ENCODE peak calls at places on chromosomes 6 and 20, in five cellular contexts. N, C, Y, G and U are unnamed samples.

GRCh38 chr6:15748341-15748740 is 85.5 kb upstream of the DTNBP1 start:
- DNase-seq in N (no peak), C (no peak), Y (no peak), G (no peak), U (no peak)

GRCh38 chr6:56579155-56579851 is 63.4 kb downstream of the DST start:
- DNase-seq in N (no peak), C (no peak), Y (no peak), G (no peak), U (no peak)

GRCh38 chr6:64712606-64713005 is 994.4 kb downstream of the EYS start:
- DNase-seq in N (no peak), C (no peak), Y (no peak), G (no peak), U (no peak)

GRCh38 chr20:7010584-7010983 is 243.1 kb downstream of the BMP2 start:
- DNase-seq in N (no peak), C (no peak), Y (no peak), G (no peak), U (no peak)

GRCh38 chr6:157025459-157025858 is 248.3 kb downstream of the ARID1B start:
- DNase-seq in N (no peak), C (no peak), Y (no peak), G (no peak), U (no peak)

GRCh38 chr6:77456531-77457248 is 6.6 kb downstream of the HTR1B start:
- DNase-seq in N (no peak), C (no peak), Y (no peak), G (no peak), U (no peak)

GRCh38 chr6:40509716-40510260 is 77.4 kb downstream of the LRFN2 start:
- DNase-seq in N (no peak), C (no peak), Y (no peak), G (no peak), U (no peak)

GRCh38 chr6:80269331-80269730 is 162.9 kb downstream of the BCKDHB start:
- DNase-seq in N (no peak), C (no peak), Y (no peak), G (no peak), U (no peak)

GRCh38 chr6:829646-830045 is 136.7 kb upstream of the EXOC2 start:
- DNase-seq in N (no peak), C (no peak), Y (no peak), G (no peak), U (no peak)

GRCh38 chr6:166474721-166475565 is 92.2 kb upstream of the MPC1 start:
- DNase-seq in N (no peak), C (no peak), Y (no peak), G (no peak), U (no peak)

GRCh38 chr6:111894272-111894671 is 21.0 kb upstream of the FYN start:
- DNase-seq in N (no peak), C (no peak), Y (no peak), G (no peak), U (no peak)

GRCh38 chr20:1061484-1062221 is 56.7 kb upstream of the PSMF1 start:
- DNase-seq in N (no peak), C (no peak), Y (no peak), G (no peak), U (no peak)

GRCh38 chr6:166715065-166715464 is 88.0 kb upstream of the RPS6KA2 start:
- DNase-seq in N (no peak), C (no peak), Y (no peak), G (no peak), U (no peak)

GRCh38 chr20:49133571-49133970 is 54.6 kb downstream of the STAU1 start:
- DNase-seq in N (no peak), C (no peak), Y (no peak), G (no peak), U (no peak)

GRCh38 chr6:138971601-138972000 is 16.5 kb downstream of the REPS1 start:
- DNase-seq in N (no peak), C (no peak), Y (no peak), G (no peak), U (no peak)

GRCh38 chr6:56953597-56954388 is 1.1 kb upstream of the BEND6 start:
- DNase-seq in N (no peak), C (no peak), Y (no peak), G (no peak), U (no peak)

GRCh38 chr6:112781236-112781635 is 434.1 kb downstream of the RFPL4B start:
- DNase-seq in N (no peak), C (no peak), Y (no peak), G (no peak), U (no peak)

GRCh38 chr6:55594442-55594841 is 15.4 kb upstream of the HMGCLL1 start:
- DNase-seq in N (no peak), C (no peak), Y (no peak), G (no peak), U (no peak)

GRCh38 chr20:36658300-36658699 is 12.3 kb upstream of the SLA2 start:
- DNase-seq in N (no peak), C (no peak), Y (no peak), G (no peak), U (no peak)

GRCh38 chr6:130033999-130034814 is 15.8 kb downstream of the L3MBTL3 start:
- DNase-seq in N (no peak), C (no peak), Y (peak; percentile 76), G (no peak), U (peak; percentile 41)

GRCh38 chr6:14848019-14848418 is 397.9 kb upstream of the JARID2 start:
- DNase-seq in N (no peak), C (no peak), Y (no peak), G (no peak), U (no peak)

GRCh38 chr6:34140075-34140474 is 5.8 kb downstream of the GRM4 start:
- DNase-seq in N (no peak), C (no peak), Y (no peak), G (no peak), U (no peak)

GRCh38 chr6:45428734-45429133 is 51.0 kb upstream of the SUPT3H start:
- DNase-seq in N (no peak), C (no peak), Y (no peak), G (no peak), U (no peak)
- H3K36me3 ChIP-seq in N (no peaks in the 10 kb centered on the region), C (no peaks in the 10 kb centered on the region), Y (no peaks in the 10 kb centered on the region), G (no peaks in the 10 kb centered on the region), U (no peaks in the 10 kb centered on the region)

GRCh38 chr6:32222333-32223230 is 1.3 kb downstream of the NOTCH4 start:
- DNase-seq in N (no peak), C (no peak), Y (no peak), G (no peak), U (no peak)

GRCh38 chr6:32224696-32225095 is 829 bp upstream of the NOTCH4 start:
- DNase-seq in N (no peak), C (no peak), Y (no peak), G (no peak), U (no peak)

GRCh38 chr6:32220021-32220420 is 3.8 kb downstream of the NOTCH4 start:
- DNase-seq in N (no peak), C (peak; percentile 55), Y (no peak), G (no peak), U (no peak)

GRCh38 chr6:32226434-32226833 is 2.6 kb upstream of the NOTCH4 start:
- DNase-seq in N (no peak), C (no peak), Y (no peak), G (no peak), U (no peak)

GRCh38 chr6:32223258-32224235 is at the start of gene NOTCH4:
- DNase-seq in N (no peak), C (no peak), Y (no peak), G (no peak), U (no peak)
- H3K4me1 ChIP-seq in N (no peaks in the 10 kb centered on the region), C (no peaks in the 10 kb centered on the region), Y (no peaks in the 10 kb centered on the region), G (peaks cover 9% of the 10 kb centered on the region), U (no peaks in the 10 kb centered on the region)

DNA sequence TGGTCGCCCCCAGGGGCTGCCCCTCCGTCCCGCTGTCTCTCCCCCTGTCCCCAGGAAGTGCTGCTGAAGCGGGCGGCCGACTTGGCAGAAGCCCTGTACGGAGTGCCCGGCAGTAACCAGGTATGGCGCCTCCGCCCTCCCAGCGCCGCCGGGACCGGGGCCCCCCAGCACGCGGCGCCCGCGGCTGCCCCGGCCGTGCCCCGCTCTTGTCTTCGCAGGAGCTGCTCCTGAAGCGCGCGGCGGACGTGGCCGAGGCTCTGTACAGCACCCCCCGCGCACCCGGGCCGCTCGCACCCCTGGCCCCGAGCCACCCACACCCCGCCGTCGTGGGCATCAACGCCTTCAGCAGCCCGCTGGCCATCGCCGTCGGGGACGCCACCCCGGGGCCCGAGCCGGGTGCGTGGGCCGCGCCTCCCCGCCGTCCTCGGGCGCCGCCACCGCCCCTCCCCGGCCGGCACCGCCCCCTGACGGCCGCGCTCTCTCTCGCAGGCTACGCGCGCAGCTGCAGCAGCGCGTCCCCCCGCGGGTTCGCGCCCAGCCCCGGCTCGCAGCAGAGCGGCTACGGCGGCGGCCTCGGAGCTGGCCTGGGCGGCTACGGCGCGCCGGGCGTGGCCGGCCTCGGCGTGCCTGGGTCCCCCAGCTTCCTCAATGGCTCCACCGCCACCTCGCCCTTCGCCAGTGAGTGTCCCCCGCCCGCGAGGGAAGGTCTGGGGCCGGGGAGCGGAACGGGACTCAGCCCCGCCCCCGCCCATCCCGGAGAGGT is 48.4 kb downstream of the CPXM1 start:
- DNase-seq in N (peak; percentile 83), C (peak; percentile 71), Y (no peak), G (peak; percentile 70), U (no peak)
- TF ChIP-seq CTCF in N (no peak), C (no peak), Y (peak; percentile 35), G (no peak), U (peak; percentile 50)

GRCh38 chr6:17665132-17665531 is 41.6 kb downstream of the NUP153 start:
- DNase-seq in N (no peak), C (no peak), Y (no peak), G (no peak), U (no peak)

GRCh38 chr6:17666646-17667045 is 40.1 kb downstream of the NUP153 start:
- DNase-seq in N (no peak), C (no peak), Y (no peak), G (no peak), U (no peak)

DNA sequence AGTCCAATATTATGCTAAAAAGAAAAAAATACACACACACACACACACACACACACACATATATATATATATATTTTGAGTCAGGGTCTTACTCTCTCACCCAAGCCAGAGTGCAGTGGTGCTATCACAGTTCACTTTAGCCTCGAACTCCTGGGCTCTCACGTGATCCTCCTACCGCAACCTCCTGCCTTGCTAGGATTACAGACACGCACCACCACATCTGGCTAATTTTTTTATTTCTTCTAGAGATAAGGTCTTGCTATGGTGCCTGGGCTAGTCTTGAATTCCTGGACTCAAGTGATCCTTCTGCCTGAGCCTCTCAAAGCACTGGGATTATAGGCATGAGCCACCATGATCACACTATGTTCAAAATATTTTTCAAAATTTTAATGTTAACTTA is 43.5 kb downstream of the NUP153 start:
- DNase-seq in N (no peak), C (no peak), Y (no peak), G (no peak), U (no peak)
- H3K36me3 ChIP-seq in N (no peaks in the 10 kb centered on the region), C (peaks cover 27% of the 10 kb centered on the region), Y (peaks cover 36% of the 10 kb centered on the region), G (peaks cover 26% of the 10 kb centered on the region), U (no peaks in the 10 kb centered on the region)

GRCh38 chr20:53609501-53610445 is 16.1 kb upstream of the ZNF217 start:
- DNase-seq in N (no peak), C (peak; percentile 74), Y (peak; percentile 46), G (peak; percentile 87), U (no peak)
- H3K4me1 ChIP-seq in N (peaks cover 6% of the 10 kb centered on the region), C (peaks cover 13% of the 10 kb centered on the region), Y (peaks cover 10% of the 10 kb centered on the region), G (peaks cover 21% of the 10 kb centered on the region), U (no peaks in the 10 kb centered on the region)

GRCh38 chr6:52263709-52264320 is 19.5 kb upstream of the IL17F start:
- DNase-seq in N (peak; percentile 78), C (no peak), Y (peak; percentile 62), G (peak; percentile 78), U (peak; percentile 30)
- TF ChIP-seq CTCF in N (peak; percentile 86), C (peak; percentile 58), Y (peak; percentile 75), G (peak; percentile 96), U (peak; percentile 66)

GRCh38 chr20:38060536-38060935 is 27.0 kb downstream of the RPRD1B start:
- DNase-seq in N (no peak), C (no peak), Y (no peak), G (no peak), U (no peak)
- H3K36me3 ChIP-seq in N (peaks cover 8% of the 10 kb centered on the region), C (peaks cover 45% of the 10 kb centered on the region), Y (peaks cover 41% of the 10 kb centered on the region), G (peaks cover 61% of the 10 kb centered on the region), U (no peaks in the 10 kb centered on the region)

GRCh38 chr20:62708591-62709536 is at the start of gene NTSR1:
- DNase-seq in N (no peak), C (no peak), Y (no peak), G (no peak), U (no peak)
- H3K4me1 ChIP-seq in N (no peaks in the 10 kb centered on the region), C (peaks cover 55% of the 10 kb centered on the region), Y (peaks cover 6% of the 10 kb centered on the region), G (no peaks in the 10 kb centered on the region), U (no peaks in the 10 kb centered on the region)